ENCODE peak calls at places on chromosomes 16 and 17, in eight cellular contexts. P is aorta; E is tibial nerve; R is IMR-90; Q is cardiac muscle cell; O is effector memory CD4-positive, alpha-beta T cell; F is heart right ventricle; N is psoas muscle. G is an unnamed sample.
A peak's percentile ranks its signal among the peaks of the same experiment; 100 is the strongest.

GRCh38 chr17:43702636-43703035 is 40.9 kb upstream of the MEOX1 start:
- DNase-seq in Q (no peak), O (no peak), E (no peak), R (no peak), N (no peak), F (no peak), P (no peak), G (no peak)

GRCh38 chr17:33381201-33381600 is 88.1 kb upstream of the ASIC2 start:
- DNase-seq in R (no peak), F (no peak), N (no peak), Q (no peak), O (no peak), P (no peak), E (no peak), G (no peak)

GRCh38 chr16:87276091-87276561 is 41.1 kb downstream of the C16orf95 start:
- DNase-seq in N (no peak), E (no peak), O (no peak), P (no peak), R (no peak), Q (no peak), F (no peak), G (no peak)

GRCh38 chr17:42457107-42457787 is 1.4 kb upstream of the ATP6V0A1 start:
- DNase-seq in R (no peak), P (no peak), E (no peak), N (no peak), Q (no peak), O (no peak), F (no peak), G (no peak)

GRCh38 chr16:14400285-14400977 is 229.6 kb downstream of the PARN start:
- DNase-seq in R (no peak), E (no peak), N (no peak), Q (no peak), F (no peak), O (no peak), P (no peak), G (no peak)

GRCh38 chr16:78773316-78773715 is 673.9 kb downstream of the WWOX start:
- DNase-seq in O (no peak), F (no peak), N (no peak), E (no peak), Q (peak; percentile 30), P (no peak), R (no peak), G (no peak)

GRCh38 chr17:63694229-63694973 is 5.5 kb downstream of the LIMD2 start:
- DNase-seq in E (no peak), N (no peak), Q (no peak), R (no peak), P (no peak), O (peak; percentile 12), F (no peak), G (no peak)

GRCh38 chr16:21937387-21937829 is 15.8 kb upstream of the UQCRC2 start:
- DNase-seq in N (no peak), O (no peak), R (no peak), E (no peak), F (no peak), Q (no peak), P (no peak), G (no peak)

GRCh38 chr16:46896314-46896968 is 12.3 kb downstream of the GPT2 start:
- DNase-seq in O (no peak), F (peak; percentile 36), P (no peak), E (no peak), Q (no peak), R (peak; percentile 29), N (no peak), G (no peak)

GRCh38 chr17:1362964-1363363 is 37.1 kb downstream of the YWHAE start:
- DNase-seq in R (no peak), P (peak; percentile 27), F (peak; percentile 27), N (no peak), O (no peak), E (peak; percentile 30), Q (no peak), G (no peak)

GRCh38 chr17:38428643-38429371 is 543 bp downstream of the ARHGAP23 start:
- DNase-seq in F (peak; percentile 76), P (peak; percentile 93), N (peak; percentile 86), O (no peak), E (no peak), R (peak; percentile 46), Q (no peak), G (no peak)

GRCh38 chr17:78400581-78401240 is 22.3 kb downstream of the PGS1 start:
- DNase-seq in F (no peak), O (no peak), Q (no peak), P (no peak), N (no peak), R (no peak), E (no peak), G (no peak)

GRCh38 chr17:8965394-8966168 is at the start of gene PIK3R5:
- DNase-seq in E (no peak), O (peak; percentile 79), N (peak; percentile 66), Q (peak; percentile 19), P (peak; percentile 86), F (peak; percentile 24), R (no peak), G (peak; percentile 45)

GRCh38 chr16:65254144-65254543 is 132.3 kb upstream of the CDH11 start:
- DNase-seq in N (no peak), O (no peak), R (no peak), E (no peak), F (no peak), P (no peak), Q (no peak), G (no peak)

GRCh38 chr16:65244811-65245210 is 122.9 kb upstream of the CDH11 start:
- DNase-seq in R (no peak), N (no peak), F (no peak), E (no peak), P (no peak), O (no peak), Q (no peak), G (no peak)

GRCh38 chr16:65249768-65250167 is 127.9 kb upstream of the CDH11 start:
- DNase-seq in N (peak; percentile 46), P (peak; percentile 79), O (no peak), Q (peak; percentile 84), F (peak; percentile 85), E (peak; percentile 27), R (no peak), G (no peak)
- H3K27ac ChIP-seq in N (no peak overlapping the region), P (no peak overlapping the region), O (no peak overlapping the region), Q (peak overlapping the region; percentile 74), F (peak overlapping the region; percentile 51), E (peak overlapping the region; percentile 20), R (no peak overlapping the region), G (no peak overlapping the region)

DNA sequence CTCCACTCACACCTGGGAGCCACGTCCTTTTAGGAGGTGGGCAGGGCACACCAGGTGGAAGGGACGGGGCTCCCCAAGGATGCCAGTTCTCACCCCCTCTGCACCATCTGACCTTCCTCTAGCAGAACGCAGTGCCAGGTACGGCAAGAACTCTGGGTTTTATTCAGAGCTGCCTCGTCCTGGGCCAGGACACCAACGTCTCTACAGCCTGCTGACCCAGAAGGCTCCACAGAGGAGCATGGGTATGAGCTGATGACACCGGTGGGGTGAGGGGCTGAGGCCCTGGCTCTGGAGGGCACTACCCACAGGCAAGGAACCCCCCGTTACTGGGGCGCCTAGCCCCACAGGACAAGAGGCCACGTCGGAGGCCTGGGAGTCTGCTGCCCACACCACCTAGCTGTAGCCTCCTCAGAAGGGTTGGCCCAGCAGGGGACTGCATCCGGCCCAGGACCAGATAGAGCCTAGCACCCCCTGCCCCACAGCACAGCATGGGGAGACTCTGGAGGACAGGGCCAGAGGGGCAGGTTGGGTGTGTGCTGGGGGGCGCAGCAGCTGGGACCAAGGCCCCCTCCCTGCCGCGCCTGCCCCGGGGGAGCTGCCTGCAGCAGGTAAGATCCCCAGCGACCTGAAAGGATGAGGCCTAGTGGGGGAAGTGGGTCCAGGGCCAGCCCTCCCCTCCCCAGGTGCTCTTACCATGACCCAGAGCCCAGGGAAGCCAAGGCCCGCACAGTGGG is 13.9 kb downstream of the BCAR1 start:
- DNase-seq in N (peak; percentile 49), E (no peak), R (no peak), F (no peak), Q (no peak), O (no peak), P (no peak), G (no peak)
- H3K27ac ChIP-seq in N (peak overlapping the region; percentile 83), E (peak overlapping the region; percentile 25), R (peak overlapping the region; percentile 55), F (peak overlapping the region; percentile 84), Q (peak overlapping the region; percentile 95), O (no peak overlapping the region), P (peak overlapping the region; percentile 58), G (no peak overlapping the region)

DNA sequence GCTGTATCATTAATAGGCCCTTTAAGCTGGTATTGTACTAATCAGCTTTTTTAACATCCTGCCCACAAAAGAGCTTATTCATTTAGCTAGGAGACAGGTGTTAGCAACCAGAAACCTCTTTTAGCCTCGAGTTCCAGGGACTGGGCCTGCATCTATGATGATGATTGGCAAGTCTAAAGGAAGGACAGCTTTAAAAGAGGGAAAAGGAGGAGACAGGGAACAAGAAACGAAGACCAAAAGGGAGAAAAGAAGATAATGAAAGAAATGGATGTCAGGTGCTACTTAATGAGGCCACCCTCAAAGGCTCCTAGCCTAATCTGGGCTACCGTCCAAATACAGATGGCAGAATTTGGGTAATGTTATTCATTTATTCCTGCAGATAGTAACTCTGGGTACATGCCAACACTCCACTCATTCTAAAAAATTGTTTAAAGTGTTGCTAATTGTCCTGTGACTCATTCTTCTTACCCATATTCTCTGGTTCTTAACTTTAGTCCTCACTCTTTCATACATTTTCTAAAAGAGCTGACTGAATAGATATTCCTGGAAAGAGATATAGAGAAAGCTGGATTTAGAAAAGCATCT is 18.7 kb upstream of the RFFL start:
- DNase-seq in F (no peak), Q (no peak), O (no peak), N (no peak), P (no peak), E (no peak), R (peak; percentile 84), G (no peak)
- H3K27ac ChIP-seq in F (no peak overlapping the region), Q (no peak overlapping the region), O (peak overlapping the region; percentile 46), N (no peak overlapping the region), P (no peak overlapping the region), E (no peak overlapping the region), R (no peak overlapping the region), G (no peak overlapping the region)

GRCh38 chr17:50392621-50393020 is 4.7 kb downstream of the LRRC59 start:
- DNase-seq in P (no peak), N (no peak), F (no peak), R (no peak), E (no peak), O (no peak), Q (no peak), G (no peak)
- H3K27ac ChIP-seq in P (no peak overlapping the region), N (no peak overlapping the region), F (no peak overlapping the region), R (no peak overlapping the region), E (no peak overlapping the region), O (no peak overlapping the region), Q (no peak overlapping the region), G (no peak overlapping the region)

GRCh38 chr16:54062361-54063346 is 223.9 kb downstream of the IRX3 start:
- DNase-seq in O (no peak), F (peak; percentile 15), N (no peak), R (no peak), E (no peak), P (no peak), Q (no peak), G (no peak)

GRCh38 chr16:54061454-54061853 is 225.1 kb downstream of the IRX3 start:
- DNase-seq in R (no peak), O (no peak), E (no peak), Q (no peak), N (no peak), P (no peak), F (no peak), G (no peak)

GRCh38 chr16:54060599-54061355 is 225.8 kb downstream of the IRX3 start:
- DNase-seq in E (no peak), P (no peak), R (no peak), F (no peak), Q (no peak), O (no peak), N (no peak), G (no peak)

GRCh38 chr16:54056921-54057320 is 229.7 kb downstream of the IRX3 start:
- DNase-seq in E (no peak), R (no peak), N (no peak), Q (no peak), O (no peak), F (no peak), P (no peak), G (no peak)

GRCh38 chr16:54059319-54059718 is 227.3 kb downstream of the IRX3 start:
- DNase-seq in P (no peak), N (no peak), O (no peak), Q (no peak), E (no peak), F (no peak), R (no peak), G (no peak)
- H3K27ac ChIP-seq in P (no peak overlapping the region), N (no peak overlapping the region), O (no peak overlapping the region), Q (no peak overlapping the region), E (no peak overlapping the region), F (no peak overlapping the region), R (no peak overlapping the region), G (no peak overlapping the region)